ENCODE peak calls at places on chromosome 18, in seven cellular contexts. One of them, this sample, is unnamed.

GRCh38 chr18:31301201-31301655 is 16.7 kb upstream of the DSG1 start:
- DNase-seq in pons: no peak
- DNase-seq in frontal cortex: no peak
- DNase-seq in hepatic stellate cell: no peak
- DNase-seq in endothelial cell: no peak
- DNase-seq in T1000: no peak
- DNase-seq in H54: no peak
- DNase-seq in this sample: no peak

GRCh38 chr18:44936485-44936884 is 255.8 kb downstream of the SETBP1 start:
- DNase-seq in pons: no peak
- DNase-seq in frontal cortex: no peak
- DNase-seq in hepatic stellate cell: no peak
- DNase-seq in endothelial cell: no peak
- DNase-seq in T1000: no peak
- DNase-seq in H54: no peak
- DNase-seq in this sample: no peak

GRCh38 chr18:78649421-78649820 is 330.2 kb upstream of the SALL3 start:
- DNase-seq in pons: no peak
- DNase-seq in frontal cortex: no peak
- DNase-seq in hepatic stellate cell: no peak
- DNase-seq in endothelial cell: no peak
- DNase-seq in T1000: no peak
- DNase-seq in H54: no peak
- DNase-seq in this sample: no peak

GRCh38 chr18:22048932-22049615 is 120.3 kb upstream of the GATA6 start:
- DNase-seq in pons: no peak
- DNase-seq in frontal cortex: no peak
- DNase-seq in hepatic stellate cell: no peak
- DNase-seq in endothelial cell: no peak
- DNase-seq in T1000: no peak
- DNase-seq in H54: no peak
- DNase-seq in this sample: no peak

GRCh38 chr18:79702906-79703305 is 23.3 kb downstream of the CTDP1 start:
- DNase-seq in pons: no peak
- DNase-seq in frontal cortex: no peak
- DNase-seq in hepatic stellate cell: no peak
- DNase-seq in endothelial cell: no peak
- DNase-seq in T1000: no peak
- DNase-seq in H54: no peak
- DNase-seq in this sample: no peak

GRCh38 chr18:56836173-56836572 is 185.0 kb downstream of the WDR7 start:
- DNase-seq in pons: no peak
- DNase-seq in frontal cortex: no peak
- DNase-seq in hepatic stellate cell: no peak
- DNase-seq in endothelial cell: no peak
- DNase-seq in T1000: no peak
- DNase-seq in H54: no peak
- DNase-seq in this sample: no peak

GRCh38 chr18:48820483-48821250 is 130.1 kb downstream of the SMAD7 start:
- DNase-seq in pons: no peak
- DNase-seq in frontal cortex: no peak
- DNase-seq in hepatic stellate cell: no peak
- DNase-seq in endothelial cell: no peak
- DNase-seq in T1000: no peak
- DNase-seq in H54: no peak
- DNase-seq in this sample: no peak

GRCh38 chr18:5398269-5398668 is 102.7 kb upstream of the ZBTB14 start:
- DNase-seq in pons: no peak
- DNase-seq in frontal cortex: no peak
- DNase-seq in hepatic stellate cell: no peak
- DNase-seq in endothelial cell: no peak
- DNase-seq in T1000: no peak
- DNase-seq in H54: no peak
- DNase-seq in this sample: no peak

GRCh38 chr18:7272268-7273049 is 41.6 kb downstream of the LRRC30 start:
- DNase-seq in pons: peak; percentile 73
- DNase-seq in frontal cortex: peak; percentile 36
- DNase-seq in hepatic stellate cell: peak; percentile 47
- DNase-seq in endothelial cell: peak; percentile 68
- DNase-seq in T1000: no peak
- DNase-seq in H54: peak; percentile 32
- DNase-seq in this sample: peak; percentile 41

GRCh38 chr18:80140455-80140985 is 31.5 kb downstream of the ADNP2 start:
- DNase-seq in pons: no peak
- DNase-seq in frontal cortex: no peak
- DNase-seq in hepatic stellate cell: no peak
- DNase-seq in endothelial cell: no peak
- DNase-seq in T1000: no peak
- DNase-seq in H54: no peak
- DNase-seq in this sample: no peak

GRCh38 chr18:39681061-39681460 is 2115.5 kb upstream of the CELF4 start:
- DNase-seq in pons: no peak
- DNase-seq in frontal cortex: no peak
- DNase-seq in hepatic stellate cell: no peak
- DNase-seq in endothelial cell: no peak
- DNase-seq in T1000: no peak
- DNase-seq in H54: no peak
- DNase-seq in this sample: no peak

GRCh38 chr18:32771169-32771751 is 1.6 kb downstream of the KLHL14 start:
- DNase-seq in pons: no peak
- DNase-seq in frontal cortex: no peak
- DNase-seq in hepatic stellate cell: no peak
- DNase-seq in endothelial cell: peak; percentile 34
- DNase-seq in T1000: no peak
- DNase-seq in H54: no peak
- DNase-seq in this sample: peak; percentile 80

GRCh38 chr18:22145160-22145559 is 24.2 kb upstream of the GATA6 start:
- DNase-seq in pons: no peak
- DNase-seq in frontal cortex: no peak
- DNase-seq in hepatic stellate cell: no peak
- DNase-seq in endothelial cell: no peak
- DNase-seq in T1000: no peak
- DNase-seq in H54: no peak
- DNase-seq in this sample: no peak

GRCh38 chr18:55546873-55547704 is 40.9 kb downstream of the TCF4 start:
- DNase-seq in pons: peak; percentile 77
- DNase-seq in frontal cortex: no peak
- DNase-seq in hepatic stellate cell: peak; percentile 16
- DNase-seq in endothelial cell: no peak
- DNase-seq in T1000: peak; percentile 2
- DNase-seq in H54: no peak
- DNase-seq in this sample: no peak

GRCh38 chr18:73942081-73942625 is 205.5 kb downstream of the FBXO15 start:
- DNase-seq in pons: no peak
- DNase-seq in frontal cortex: no peak
- DNase-seq in hepatic stellate cell: no peak
- DNase-seq in endothelial cell: no peak
- DNase-seq in T1000: no peak
- DNase-seq in H54: no peak
- DNase-seq in this sample: no peak

GRCh38 chr18:76491436-76491800 is 3.6 kb downstream of the ZNF516 start:
- DNase-seq in pons: no peak
- DNase-seq in frontal cortex: peak; percentile 79
- DNase-seq in hepatic stellate cell: peak; percentile 79
- DNase-seq in endothelial cell: peak; percentile 67
- DNase-seq in T1000: no peak
- DNase-seq in H54: no peak
- DNase-seq in this sample: peak; percentile 44

GRCh38 chr18:43192408-43192807 is 76.9 kb upstream of the RIT2 start:
- DNase-seq in pons: no peak
- DNase-seq in frontal cortex: no peak
- DNase-seq in hepatic stellate cell: no peak
- DNase-seq in endothelial cell: no peak
- DNase-seq in T1000: no peak
- DNase-seq in H54: no peak
- DNase-seq in this sample: no peak

GRCh38 chr18:44548291-44549221 is 132.1 kb upstream of the SETBP1 start:
- DNase-seq in pons: no peak
- DNase-seq in frontal cortex: no peak
- DNase-seq in hepatic stellate cell: no peak
- DNase-seq in endothelial cell: no peak
- DNase-seq in T1000: no peak
- DNase-seq in H54: no peak
- DNase-seq in this sample: no peak

GRCh38 chr18:33584845-33585775 is 7.1 kb downstream of the ASXL3 start:
- DNase-seq in pons: peak; percentile 81
- DNase-seq in frontal cortex: no peak
- DNase-seq in hepatic stellate cell: no peak
- DNase-seq in endothelial cell: no peak
- DNase-seq in T1000: no peak
- DNase-seq in H54: no peak
- DNase-seq in this sample: no peak

GRCh38 chr18:26190506-26190905 is 35.7 kb upstream of the TAF4B start:
- DNase-seq in pons: no peak
- DNase-seq in frontal cortex: no peak
- DNase-seq in hepatic stellate cell: no peak
- DNase-seq in endothelial cell: no peak
- DNase-seq in T1000: no peak
- DNase-seq in H54: no peak
- DNase-seq in this sample: no peak

GRCh38 chr18:51009071-51009470 is 20.9 kb upstream of the SMAD4 start:
- DNase-seq in pons: peak; percentile 20
- DNase-seq in frontal cortex: no peak
- DNase-seq in hepatic stellate cell: no peak
- DNase-seq in endothelial cell: no peak
- DNase-seq in T1000: no peak
- DNase-seq in H54: no peak
- DNase-seq in this sample: no peak

GRCh38 chr18:59994357-59994756 is 94.6 kb downstream of the PMAIP1 start:
- DNase-seq in pons: no peak
- DNase-seq in frontal cortex: no peak
- DNase-seq in hepatic stellate cell: no peak
- DNase-seq in endothelial cell: no peak
- DNase-seq in T1000: no peak
- DNase-seq in H54: no peak
- DNase-seq in this sample: no peak

GRCh38 chr18:79899609-79900435 is 51.6 kb downstream of the SLC66A2 start:
- DNase-seq in pons: no peak
- DNase-seq in frontal cortex: no peak
- DNase-seq in hepatic stellate cell: no peak
- DNase-seq in endothelial cell: no peak
- DNase-seq in T1000: no peak
- DNase-seq in H54: no peak
- DNase-seq in this sample: no peak

GRCh38 chr18:12003894-12004293 is 22.6 kb downstream of the IMPA2 start:
- DNase-seq in pons: no peak
- DNase-seq in frontal cortex: no peak
- DNase-seq in hepatic stellate cell: no peak
- DNase-seq in endothelial cell: no peak
- DNase-seq in T1000: no peak
- DNase-seq in H54: no peak
- DNase-seq in this sample: no peak